ENCODE peak calls at places on chromosome 5, in ten cellular contexts. R is psoas muscle; U is K562; J is small intestine; O is hepatocyte; N is mesendoderm; X is fibroblast of lung; E is stomach; C is CD4-positive, CD25-positive, alpha-beta regulatory T cell; G is body of pancreas. B is an unnamed sample.

GRCh38 chr5:159310492-159310891 is 19.8 kb downstream of the IL12B start:
- DNase-seq in R (no peak), U (peak; percentile 15), J (peak; percentile 20), O (peak; percentile 74), N (peak; percentile 53), X (no peak), E (peak; percentile 63), C (no peak), G (peak; percentile 36), B (no peak)

GRCh38 chr5:174354571-174354970 is 309.1 kb downstream of the NSG2 start:
- DNase-seq in R (no peak), U (no peak), J (no peak), O (no peak), N (no peak), X (no peak), E (no peak), C (no peak), G (no peak), B (no peak)

GRCh38 chr5:133251296-133252132 is 199.7 kb downstream of the HSPA4 start:
- DNase-seq in R (no peak), U (no peak), J (peak; percentile 23), O (peak; percentile 43), N (no peak), X (no peak), E (peak; percentile 81), C (no peak), G (peak; percentile 83), B (peak; percentile 70)

GRCh38 chr5:164252-164651 is 27.0 kb upstream of the LRRC14B start:
- DNase-seq in R (peak; percentile 43), U (peak; percentile 19), J (no peak), O (no peak), N (no peak), X (no peak), E (no peak), C (no peak), G (no peak), B (no peak)

GRCh38 chr5:17157916-17158529 is 59.4 kb upstream of the BASP1 start:
- DNase-seq in R (no peak), U (no peak), J (no peak), O (peak; percentile 74), N (no peak), X (peak; percentile 86), E (no peak), C (no peak), G (no peak), B (no peak)

GRCh38 chr5:56812110-56812509 is 3.2 kb upstream of the MAP3K1 start:
- DNase-seq in R (no peak), U (peak; percentile 80), J (no peak), O (peak; percentile 31), N (no peak), X (no peak), E (no peak), C (no peak), G (no peak), B (no peak)

GRCh38 chr5:22779499-22779898 is 73.6 kb downstream of the CDH12 start:
- DNase-seq in R (no peak), U (no peak), J (no peak), O (no peak), N (no peak), X (no peak), E (no peak), C (no peak), G (no peak), B (no peak)

GRCh38 chr5:59123595-59124561 is 541.0 kb downstream of the RAB3C start:
- DNase-seq in R (no peak), U (no peak), J (peak; percentile 36), O (no peak), N (no peak), X (no peak), E (no peak), C (peak; percentile 45), G (no peak), B (no peak)

GRCh38 chr5:40406426-40407211 is 273.1 kb upstream of the PTGER4 start:
- DNase-seq in R (no peak), U (no peak), J (peak; percentile 60), O (peak; percentile 16), N (no peak), X (peak; percentile 60), E (no peak), C (peak; percentile 39), G (no peak), B (no peak)

GRCh38 chr5:151896041-151896691 is 28.5 kb downstream of the GLRA1 start:
- DNase-seq in R (no peak), U (no peak), J (no peak), O (peak; percentile 8), N (peak; percentile 95), X (peak; percentile 39), E (no peak), C (no peak), G (no peak), B (no peak)

GRCh38 chr5:106267256-106267655 is 1403.5 kb downstream of the EFNA5 start:
- DNase-seq in R (no peak), U (no peak), J (no peak), O (no peak), N (no peak), X (no peak), E (no peak), C (no peak), G (no peak), B (no peak)

DNA sequence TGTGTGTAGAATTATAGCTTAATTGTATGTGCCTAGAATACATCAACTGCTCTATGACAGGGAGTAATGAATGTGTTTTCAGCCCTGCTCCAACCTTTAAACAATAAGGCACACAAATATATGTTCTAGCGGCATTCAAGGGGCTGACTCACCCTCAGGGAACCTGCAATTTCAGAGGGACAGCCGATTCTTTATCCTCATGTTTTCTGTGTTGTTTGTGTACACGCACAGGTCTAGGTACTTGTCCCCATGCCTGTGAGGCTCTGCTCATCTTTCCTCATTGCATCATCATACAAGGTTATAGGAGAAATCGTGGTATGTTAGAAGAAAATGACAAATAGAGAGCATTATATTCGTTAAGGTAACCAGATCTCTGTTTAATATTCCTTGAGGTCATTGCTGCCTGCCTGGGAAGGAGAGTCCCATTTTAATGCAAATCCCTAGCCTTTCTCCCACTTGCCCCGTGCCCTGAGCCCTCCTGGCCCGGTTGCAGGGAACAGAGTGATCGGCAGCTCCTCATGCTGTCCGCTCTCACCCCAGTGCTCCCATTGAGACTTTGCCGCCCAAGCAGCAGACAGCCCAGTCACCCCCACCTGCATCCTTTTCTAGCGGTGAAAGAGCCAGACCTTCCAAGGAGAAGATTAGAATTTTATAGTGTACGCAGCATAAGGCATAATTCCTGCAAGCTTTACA is 14.6 kb downstream of the MAP1B start:
- DNase-seq in R (no peak), U (no peak), J (no peak), O (no peak), N (no peak), X (no peak), E (no peak), C (no peak), G (no peak), B (no peak)
- H3K27ac ChIP-seq in R (no peak overlapping the region), U (no peak overlapping the region), J (no peak overlapping the region), O (no peak overlapping the region), N (no peak overlapping the region), X (no peak overlapping the region), E (no peak overlapping the region), C (no peak overlapping the region), G (no peak overlapping the region), B (no peak overlapping the region)

GRCh38 chr5:139312075-139312474 is 18.5 kb downstream of the MATR3 start:
- DNase-seq in R (no peak), U (no peak), J (no peak), O (no peak), N (peak; percentile 65), X (no peak), E (no peak), C (no peak), G (no peak), B (no peak)

GRCh38 chr5:139308797-139309196 is 15.3 kb downstream of the MATR3 start:
- DNase-seq in R (no peak), U (no peak), J (no peak), O (no peak), N (no peak), X (no peak), E (no peak), C (no peak), G (no peak), B (no peak)

GRCh38 chr5:139315056-139315455 is 21.5 kb downstream of the MATR3 start:
- DNase-seq in R (no peak), U (no peak), J (no peak), O (no peak), N (no peak), X (no peak), E (no peak), C (no peak), G (no peak), B (no peak)

GRCh38 chr5:139314276-139314675 is 20.7 kb downstream of the MATR3 start:
- DNase-seq in R (no peak), U (no peak), J (no peak), O (no peak), N (no peak), X (no peak), E (no peak), C (no peak), G (no peak), B (no peak)
- H3K36me3 ChIP-seq in R (peaks cover 50% of the 10 kb centered on the region), U (peaks cover 83% of the 10 kb centered on the region), J (peaks cover 13% of the 10 kb centered on the region), O (peaks cover 6% of the 10 kb centered on the region), N (peaks cover 5% of the 10 kb centered on the region), X (peaks cover 12% of the 10 kb centered on the region), E (peaks cover 38% of the 10 kb centered on the region), C (peaks cover 46% of the 10 kb centered on the region), G (peaks cover 19% of the 10 kb centered on the region), B (peaks cover 33% of the 10 kb centered on the region)

GRCh38 chr5:171770153-171770552 is 15.5 kb upstream of the SMIM23 start:
- DNase-seq in R (no peak), U (no peak), J (no peak), O (no peak), N (peak; percentile 49), X (no peak), E (no peak), C (no peak), G (no peak), B (no peak)
- H3K27ac ChIP-seq in R (no peak overlapping the region), U (no peak overlapping the region), J (no peak overlapping the region), O (no peak overlapping the region), N (no peak overlapping the region), X (no peak overlapping the region), E (no peak overlapping the region), C (no peak overlapping the region), G (no peak overlapping the region), B (no peak overlapping the region)

GRCh38 chr5:52837591-52838001 is 49.9 kb downstream of the ITGA1 start:
- DNase-seq in R (no peak), U (no peak), J (no peak), O (no peak), N (no peak), X (peak; percentile 65), E (no peak), C (no peak), G (no peak), B (no peak)

GRCh38 chr5:52840286-52841050 is 52.8 kb downstream of the ITGA1 start:
- DNase-seq in R (no peak), U (no peak), J (no peak), O (no peak), N (no peak), X (peak; percentile 72), E (no peak), C (no peak), G (peak; percentile 8), B (no peak)

GRCh38 chr5:52841114-52841513 is 53.4 kb downstream of the ITGA1 start:
- DNase-seq in R (no peak), U (no peak), J (no peak), O (no peak), N (no peak), X (no peak), E (no peak), C (no peak), G (no peak), B (no peak)

GRCh38 chr5:52838306-52839015 is 50.7 kb downstream of the ITGA1 start:
- DNase-seq in R (no peak), U (no peak), J (no peak), O (no peak), N (no peak), X (no peak), E (no peak), C (no peak), G (no peak), B (no peak)

GRCh38 chr5:52839285-52839684 is 51.6 kb downstream of the ITGA1 start:
- DNase-seq in R (no peak), U (no peak), J (no peak), O (no peak), N (no peak), X (no peak), E (no peak), C (no peak), G (no peak), B (no peak)
- H3K36me3 ChIP-seq in R (no peaks in the 10 kb centered on the region), U (no peaks in the 10 kb centered on the region), J (no peaks in the 10 kb centered on the region), O (no peaks in the 10 kb centered on the region), N (no peaks in the 10 kb centered on the region), X (no peaks in the 10 kb centered on the region), E (no peaks in the 10 kb centered on the region), C (no peaks in the 10 kb centered on the region), G (no peaks in the 10 kb centered on the region), B (no peaks in the 10 kb centered on the region)

B was measured in right lobe of liver.